ENCODE peak calls at places on chromosomes 5 and 9, in ten cellular contexts. Q, U, D, S, M, G, F, Z, Y and W are unnamed samples.

GRCh38 chr9:113520109-113520642 is 56.6 kb downstream of the RGS3 start:
- DNase-seq in Q (peak; percentile 54), U (peak; percentile 96), D (no peak), S (no peak), M (peak; percentile 69), G (peak; percentile 20), F (peak; percentile 30), Z (peak; percentile 20), Y (no peak), W (peak; percentile 88)

GRCh38 chr9:35116539-35116897 is 856 bp upstream of the ATOSB start:
- DNase-seq in Q (no peak), U (no peak), D (no peak), S (no peak), M (no peak), G (no peak), F (no peak), Z (no peak), Y (no peak), W (no peak)

GRCh38 chr5:12354686-12355085 is 450.4 kb upstream of the CTNND2 start:
- DNase-seq in Q (no peak), U (no peak), D (no peak), S (no peak), M (no peak), G (no peak), F (no peak), Z (no peak), Y (no peak), W (no peak)

GRCh38 chr9:31248156-31248555 is 1136.3 kb upstream of the ACO1 start:
- DNase-seq in Q (no peak), U (no peak), D (no peak), S (no peak), M (no peak), G (no peak), F (no peak), Z (no peak), Y (no peak), W (no peak)

GRCh38 chr9:131609116-131609830 is 64.0 kb downstream of the PRRT1B start:
- DNase-seq in Q (no peak), U (peak; percentile 32), D (peak; percentile 67), S (no peak), M (no peak), G (no peak), F (no peak), Z (peak; percentile 74), Y (no peak), W (peak; percentile 19)

GRCh38 chr9:38405841-38406240 is 13.3 kb downstream of the ALDH1B1 start:
- DNase-seq in Q (no peak), U (no peak), D (no peak), S (no peak), M (no peak), G (no peak), F (no peak), Z (peak; percentile 21), Y (no peak), W (no peak)

GRCh38 chr5:51043740-51044139 is 339.5 kb upstream of the ISL1 start:
- DNase-seq in Q (no peak), U (no peak), D (no peak), S (no peak), M (no peak), G (no peak), F (no peak), Z (no peak), Y (no peak), W (no peak)

GRCh38 chr5:118967059-118967508 is 21.3 kb downstream of the DTWD2 start:
- DNase-seq in Q (no peak), U (no peak), D (no peak), S (no peak), M (no peak), G (no peak), F (no peak), Z (no peak), Y (no peak), W (no peak)

GRCh38 chr9:98491231-98491651 is 217.5 kb downstream of the GABBR2 start:
- DNase-seq in Q (no peak), U (no peak), D (no peak), S (no peak), M (no peak), G (no peak), F (no peak), Z (no peak), Y (no peak), W (no peak)